ENCODE peak calls at places on chromosomes 11 and 22, in five cellular contexts. G, O, S, X and W are unnamed samples.

GRCh38 chr22:39309881-39310714 is 9.3 kb downstream of the RPL3 start:
- DNase-seq in G (no peak), O (no peak), S (no peak), X (no peak), W (no peak)

GRCh38 chr22:45923212-45923611 is 53.8 kb downstream of the WNT7B start:
- DNase-seq in G (no peak), O (no peak), S (no peak), X (no peak), W (no peak)

GRCh38 chr11:17164361-17165246 is 43.2 kb downstream of the PIK3C2A start:
- DNase-seq in G (no peak), O (no peak), S (no peak), X (no peak), W (no peak)

GRCh38 chr11:65112226-65112550 is 516 bp downstream of the TM7SF2 start:
- DNase-seq in G (no peak), O (no peak), S (no peak), X (no peak), W (no peak)

GRCh38 chr22:37112084-37112728 is 2.7 kb upstream of the TMPRSS6 start:
- DNase-seq in G (no peak), O (no peak), S (no peak), X (no peak), W (no peak)

GRCh38 chr22:45131749-45132148 is 32.0 kb upstream of the NUP50 start:
- DNase-seq in G (no peak), O (no peak), S (peak), X (peak), W (no peak)

GRCh38 chr11:70502677-70503076 is 104.3 kb downstream of the CTTN start:
- DNase-seq in G (no peak), O (no peak), S (no peak), X (peak), W (no peak)

GRCh38 chr11:2517386-2518064 is 72.7 kb downstream of the KCNQ1 start:
- DNase-seq in G (no peak), O (peak), S (no peak), X (peak), W (no peak)

GRCh38 chr11:19398772-19399542 is 158.2 kb upstream of the E2F8 start:
- DNase-seq in G (no peak), O (peak), S (no peak), X (no peak), W (no peak)

GRCh38 chr11:68025047-68025446 is 5.4 kb upstream of the NDUFS8 start:
- DNase-seq in G (no peak), O (no peak), S (no peak), X (no peak), W (no peak)

GRCh38 chr11:96049426-96049825 is 125.5 kb upstream of the MTMR2 start:
- DNase-seq in G (no peak), O (no peak), S (no peak), X (no peak), W (no peak)

GRCh38 chr11:103661185-103661584 is 375.3 kb upstream of the DDI1 start:
- DNase-seq in G (no peak), O (no peak), S (no peak), X (no peak), W (no peak)